ENCODE peak calls at places on chromosomes 2 and 18, in eight cellular contexts. N, M, Y, W, G, S, H and L are unnamed samples.

GRCh38 chr18:71673954-71674353 is 870.2 kb downstream of the CBLN2 start:
- DNase-seq in G (no peak), S (no peak), M (no peak), W (no peak), H (no peak), N (no peak), Y (no peak), L (no peak)

GRCh38 chr18:58605027-58606020 is 23.6 kb downstream of the ALPK2 start:
- DNase-seq in Y (peak; percentile 87), W (no peak), M (peak; percentile 94), G (no peak), H (peak; percentile 94), S (no peak), N (peak; percentile 71), L (no peak)

GRCh38 chr2:8682719-8683667 is 1.1 kb downstream of the ID2 start:
- DNase-seq in H (no peak), W (peak; percentile 47), Y (peak; percentile 57), S (no peak), G (no peak), N (peak; percentile 30), M (peak; percentile 45), L (peak; percentile 93)

GRCh38 chr2:237591021-237591370 is 462 bp upstream of the RAB17 start:
- DNase-seq in W (peak; percentile 79), M (no peak), N (peak; percentile 92), Y (no peak), G (no peak), S (no peak), H (no peak), L (no peak)

GRCh38 chr2:32068-32467 is 14.2 kb downstream of the FAM110C start:
- DNase-seq in H (no peak), G (no peak), S (no peak), M (no peak), N (no peak), Y (no peak), W (no peak), L (no peak)

GRCh38 chr18:60910534-60910933 is 422.7 kb upstream of the CDH20 start:
- DNase-seq in Y (peak; percentile 71), N (no peak), S (no peak), G (no peak), W (no peak), M (peak; percentile 63), H (no peak), L (no peak)

GRCh38 chr2:3288455-3289163 is 89.0 kb downstream of the EIPR1 start:
- DNase-seq in G (no peak), M (no peak), W (no peak), H (no peak), N (no peak), Y (no peak), S (no peak), L (peak; percentile 38)

GRCh38 chr2:234374671-234375245 is 122.1 kb downstream of the ARL4C start:
- DNase-seq in Y (no peak), M (no peak), H (no peak), N (no peak), G (no peak), W (no peak), S (no peak), L (no peak)

GRCh38 chr2:240624950-240625621 is at the start of gene GPR35:
- DNase-seq in H (peak; percentile 66), M (peak; percentile 56), S (peak; percentile 64), W (peak; percentile 60), Y (peak; percentile 46), N (no peak), G (no peak), L (peak; percentile 99)

GRCh38 chr2:133658020-133658903 is 90.0 kb upstream of the NCKAP5 start:
- DNase-seq in M (peak; percentile 79), G (no peak), Y (peak; percentile 60), H (peak; percentile 85), N (no peak), S (no peak), W (no peak), L (peak; percentile 59)

GRCh38 chr18:34746614-34747013 is 36.5 kb downstream of the DTNA start:
- DNase-seq in G (no peak), H (no peak), N (no peak), S (no peak), W (no peak), M (no peak), Y (no peak), L (no peak)

GRCh38 chr18:65817178-65817577 is 66.4 kb downstream of the CDH7 start:
- DNase-seq in M (no peak), W (no peak), N (no peak), Y (no peak), S (no peak), H (no peak), G (no peak), L (no peak)

GRCh38 chr2:9165625-9166024 is 41.0 kb upstream of the ASAP2 start:
- DNase-seq in H (peak; percentile 37), S (no peak), M (peak; percentile 65), W (no peak), G (no peak), Y (peak; percentile 64), N (peak; percentile 54), L (no peak)

GRCh38 chr2:239272626-239273025 is 128.2 kb downstream of the HDAC4 start:
- DNase-seq in M (no peak), S (no peak), G (no peak), N (no peak), Y (no peak), W (no peak), H (no peak), L (no peak)

GRCh38 chr2:201971516-201972228 is 62.0 kb upstream of the FZD7 start:
- DNase-seq in M (peak; percentile 62), H (no peak), S (no peak), Y (peak; percentile 51), W (no peak), G (no peak), N (no peak), L (no peak)

GRCh38 chr2:174336403-174337336 is 1.9 kb downstream of the SP9 start:
- DNase-seq in Y (no peak), N (peak; percentile 55), S (peak; percentile 73), W (no peak), H (no peak), G (peak; percentile 66), M (no peak), L (peak; percentile 87)

GRCh38 chr2:177818412-177818811 is 254.2 kb downstream of the PDE11A start:
- DNase-seq in W (no peak), Y (no peak), M (no peak), H (no peak), N (no peak), G (no peak), S (no peak), L (no peak)

GRCh38 chr2:3210257-3210656 is 167.4 kb downstream of the EIPR1 start:
- DNase-seq in S (no peak), M (no peak), N (no peak), G (no peak), H (no peak), W (no peak), Y (no peak), L (no peak)

GRCh38 chr2:169640104-169640503 is 54.1 kb downstream of the CFAP210 start:
- DNase-seq in M (no peak), G (no peak), Y (no peak), W (no peak), N (no peak), S (no peak), H (no peak), L (no peak)

GRCh38 chr2:215828528-215829184 is 184.7 kb downstream of the MREG start:
- DNase-seq in N (peak; percentile 79), Y (peak; percentile 63), S (peak; percentile 34), G (no peak), M (peak; percentile 44), H (peak; percentile 61), W (peak; percentile 65), L (no peak)
- TF ChIP-seq CTCF in N (peak; percentile 87), Y (peak; percentile 62), S (peak; percentile 65), G (peak; percentile 55), M (peak; percentile 52), H (peak; percentile 85), W (peak; percentile 68), L (peak; percentile 74)

DNA sequence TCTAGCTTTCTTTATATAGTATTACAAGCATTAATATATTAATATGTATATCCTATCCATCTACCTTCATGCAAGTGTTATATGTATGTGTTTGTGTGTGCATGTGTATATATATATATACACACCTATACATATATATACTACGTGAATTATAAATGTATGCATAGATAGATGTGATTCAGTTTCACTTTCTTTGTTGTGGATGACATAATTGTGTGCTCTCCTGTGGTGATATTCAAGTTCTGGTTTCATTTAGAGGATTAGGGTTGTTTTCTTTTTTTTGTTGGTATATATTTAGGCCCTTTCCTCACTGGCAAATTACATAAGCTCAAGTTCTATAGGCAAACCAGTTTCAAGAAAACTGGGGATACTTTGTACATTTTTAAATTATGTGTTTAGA is 225.7 kb upstream of the FANCL start:
- DNase-seq in G (no peak), Y (no peak), W (no peak), N (no peak), H (no peak), S (no peak), M (no peak), L (no peak)
- TF ChIP-seq CTCF in G (no peak), Y (no peak), W (no peak), N (no peak), H (no peak), S (no peak), M (no peak), L (no peak)

GRCh38 chr2:71460595-71461303 is 7.4 kb downstream of the DYSF start:
- DNase-seq in N (no peak), S (peak; percentile 63), H (no peak), W (no peak), G (no peak), Y (peak; percentile 26), M (no peak), L (peak; percentile 93)
- TF ChIP-seq CTCF in N (peak; percentile 72), S (peak; percentile 61), H (peak; percentile 75), W (peak; percentile 50), G (peak; percentile 60), Y (peak; percentile 51), M (peak; percentile 68), L (peak; percentile 74)

GRCh38 chr2:10188729-10189305 is 66.3 kb downstream of the RRM2 start:
- DNase-seq in H (no peak), W (no peak), Y (no peak), N (no peak), G (no peak), M (no peak), S (no peak), L (peak; percentile 73)

GRCh38 chr2:10186868-10187535 is 64.5 kb downstream of the RRM2 start:
- DNase-seq in N (no peak), G (no peak), Y (no peak), H (no peak), S (no peak), M (no peak), W (no peak), L (peak; percentile 51)

GRCh38 chr2:10190255-10190654 is 67.7 kb downstream of the RRM2 start:
- DNase-seq in N (no peak), Y (no peak), M (no peak), H (no peak), S (no peak), G (no peak), W (no peak), L (no peak)

GRCh38 chr2:10187661-10188060 is 65.1 kb downstream of the RRM2 start:
- DNase-seq in S (no peak), M (no peak), G (no peak), H (no peak), W (no peak), N (no peak), Y (no peak), L (no peak)

DNA sequence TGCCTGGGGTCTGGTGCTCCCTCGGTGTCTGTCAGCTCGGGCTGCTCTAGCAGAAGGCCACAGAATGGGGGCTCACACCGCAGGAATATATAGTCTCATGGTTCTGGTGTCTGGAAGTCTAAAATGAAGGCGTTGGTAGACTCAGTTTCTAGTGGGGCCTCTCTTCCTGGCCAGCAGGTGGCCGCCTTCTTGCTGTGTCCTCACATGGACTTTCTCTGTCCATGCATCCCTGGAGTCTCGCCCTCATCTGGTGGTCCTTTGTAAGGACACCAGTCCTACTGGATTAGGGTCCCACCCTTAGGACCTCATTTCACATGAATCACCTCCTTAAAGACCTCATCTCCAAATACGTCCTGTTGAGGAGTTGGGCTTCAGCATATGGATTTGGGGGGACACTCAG is 65.7 kb downstream of the RRM2 start:
- DNase-seq in N (no peak), H (peak; percentile 32), Y (peak; percentile 21), W (no peak), G (peak; percentile 38), S (peak; percentile 70), M (no peak), L (peak; percentile 89)
- TF ChIP-seq CTCF in N (no peak), H (peak; percentile 79), Y (peak; percentile 40), W (peak; percentile 29), G (peak; percentile 77), S (peak; percentile 78), M (peak; percentile 52), L (peak; percentile 48)